ENCODE peak calls at places on chromosomes 6 and 20, in five cellular contexts. P is AG10803, D is NCI-H2081, J is aorta, S is amniotic epithelial cell. Y is an unnamed sample.

GRCh38 chr20:60135276-60135675 is 177.1 kb downstream of the CDH26 start:
- DNase-seq in J (no peak), P (no peak), S (no peak), D (no peak), Y (no peak)

GRCh38 chr20:34512266-34512954 is 3.8 kb upstream of the DYNLRB1 start:
- DNase-seq in J (no peak), D (no peak), P (no peak), S (no peak), Y (no peak)

GRCh38 chr6:107689881-107690545 is 134.1 kb downstream of the SCML4 start:
- DNase-seq in S (no peak), J (no peak), P (no peak), D (no peak), Y (no peak)

GRCh38 chr6:63275953-63276352 is 43.8 kb downstream of the LGSN start:
- DNase-seq in D (no peak), P (no peak), J (no peak), S (no peak), Y (no peak)

GRCh38 chr6:41071501-41071922 is 644 bp downstream of the OARD1 start:
- DNase-seq in D (no peak), S (no peak), P (no peak), J (no peak), Y (no peak)

GRCh38 chr6:112480551-112480950 is 133.4 kb downstream of the RFPL4B start:
- DNase-seq in P (peak), S (peak), J (no peak), D (no peak), Y (peak)

GRCh38 chr6:170149681-170150589 is 140.9 kb downstream of the DLL1 start:
- DNase-seq in S (no peak), P (no peak), D (peak), J (peak), Y (no peak)

GRCh38 chr6:56771189-56771588 is 128.5 kb upstream of the DST start:
- DNase-seq in P (no peak), J (no peak), S (no peak), D (no peak), Y (peak)

GRCh38 chr6:12355354-12355753 is 65.2 kb downstream of the EDN1 start:
- DNase-seq in J (no peak), P (no peak), D (no peak), S (peak), Y (no peak)

GRCh38 chr6:149963212-149963461 is 606 bp upstream of the ULBP1 start:
- DNase-seq in S (no peak), J (no peak), P (peak), D (peak), Y (peak)

GRCh38 chr6:36701401-36701991 is 3.9 kb downstream of the RAB44 start:
- DNase-seq in D (no peak), J (no peak), S (peak), P (no peak), Y (peak)

GRCh38 chr6:39416728-39417127 is 94.2 kb upstream of the KCNK16 start:
- DNase-seq in D (no peak), P (peak), J (no peak), S (no peak), Y (peak)

GRCh38 chr6:42086046-42086664 is 35.8 kb downstream of the TAF8 start:
- DNase-seq in D (no peak), P (no peak), J (no peak), S (no peak), Y (peak)

GRCh38 chr20:18625907-18626655 is 38.2 kb downstream of the DTD1 start:
- DNase-seq in S (no peak), D (no peak), P (no peak), J (no peak), Y (no peak)

GRCh38 chr6:13228264-13229204 is 99.8 kb downstream of the TBC1D7 start:
- DNase-seq in P (no peak), J (no peak), D (no peak), S (no peak), Y (no peak)

GRCh38 chr6:104908031-104908430 is 48.3 kb upstream of the HACE1 start:
- DNase-seq in S (no peak), J (no peak), P (no peak), D (no peak), Y (peak)

GRCh38 chr20:38405132-38405531 is 30.0 kb downstream of the SNHG17 start:
- DNase-seq in D (no peak), P (no peak), S (no peak), J (no peak), Y (no peak)

GRCh38 chr20:49685809-49686208 is 27.9 kb downstream of the B4GALT5 start:
- DNase-seq in D (no peak), J (no peak), S (peak), P (peak), Y (peak)

GRCh38 chr6:149515494-149515893 is 30.3 kb downstream of the PPIL4 start:
- DNase-seq in S (no peak), P (no peak), D (no peak), J (no peak), Y (no peak)

GRCh38 chr6:25660512-25660911 is 8.5 kb downstream of the SCGN start:
- DNase-seq in J (no peak), D (peak), P (peak), S (peak), Y (peak)

GRCh38 chr6:15945593-15946159 is 183.2 kb upstream of the MYLIP start:
- DNase-seq in J (no peak), D (no peak), P (peak), S (peak), Y (peak)

GRCh38 chr6:27986928-27987725 is 30.1 kb downstream of the OR2B6 start:
- DNase-seq in P (peak), S (peak), D (no peak), J (no peak), Y (peak)

GRCh38 chr20:59933849-59934585 is 580 bp upstream of the SYCP2 start:
- DNase-seq in P (peak), D (peak), S (peak), J (peak), Y (peak)

Y was measured in GM23248.